ENCODE peak calls at places on chromosomes 2 and 18, in five cellular contexts. One of them, this sample, is unnamed.

GRCh38 chr2:20129320-20130274 is 78.2 kb upstream of the LAPTM4A start:
- DNase-seq in stimulated activated CD8-positive, alpha-beta memory T cell treated with anti-CD3 and anti-CD28 coated beads, Interleukin-12 subunit alpha, Interleukin-12 subunit beta, amount 100 ng/mL, for 1 hour: no peak
- DNase-seq in NCI-H460: no peak
- DNase-seq in frontal cortex: no peak
- DNase-seq in activated CD8-positive, alpha-beta memory T cell treated with anti-CD3 and anti-CD28 coated beads for 48 hours: no peak
- DNase-seq in this sample: no peak

GRCh38 chr2:36245632-36246031 is 109.9 kb upstream of the CRIM1 start:
- DNase-seq in stimulated activated CD8-positive, alpha-beta memory T cell treated with anti-CD3 and anti-CD28 coated beads, Interleukin-12 subunit alpha, Interleukin-12 subunit beta, amount 100 ng/mL, for 1 hour: no peak
- DNase-seq in NCI-H460: no peak
- DNase-seq in frontal cortex: no peak
- DNase-seq in activated CD8-positive, alpha-beta memory T cell treated with anti-CD3 and anti-CD28 coated beads for 48 hours: no peak
- DNase-seq in this sample: no peak

GRCh38 chr18:9321017-9321452 is 13.5 kb upstream of the TWSG1 start:
- DNase-seq in stimulated activated CD8-positive, alpha-beta memory T cell treated with anti-CD3 and anti-CD28 coated beads, Interleukin-12 subunit alpha, Interleukin-12 subunit beta, amount 100 ng/mL, for 1 hour: no peak
- DNase-seq in NCI-H460: no peak
- DNase-seq in frontal cortex: no peak
- DNase-seq in activated CD8-positive, alpha-beta memory T cell treated with anti-CD3 and anti-CD28 coated beads for 48 hours: no peak
- DNase-seq in this sample: no peak

GRCh38 chr2:241666627-241667400 is 19.8 kb downstream of the DTYMK start:
- DNase-seq in stimulated activated CD8-positive, alpha-beta memory T cell treated with anti-CD3 and anti-CD28 coated beads, Interleukin-12 subunit alpha, Interleukin-12 subunit beta, amount 100 ng/mL, for 1 hour: no peak
- DNase-seq in NCI-H460: no peak
- DNase-seq in frontal cortex: no peak
- DNase-seq in activated CD8-positive, alpha-beta memory T cell treated with anti-CD3 and anti-CD28 coated beads for 48 hours: no peak
- DNase-seq in this sample: no peak

GRCh38 chr2:101113441-101114267 is 37.5 kb downstream of the TBC1D8 start:
- DNase-seq in stimulated activated CD8-positive, alpha-beta memory T cell treated with anti-CD3 and anti-CD28 coated beads, Interleukin-12 subunit alpha, Interleukin-12 subunit beta, amount 100 ng/mL, for 1 hour: no peak
- DNase-seq in NCI-H460: peak
- DNase-seq in frontal cortex: no peak
- DNase-seq in activated CD8-positive, alpha-beta memory T cell treated with anti-CD3 and anti-CD28 coated beads for 48 hours: no peak
- DNase-seq in this sample: no peak

GRCh38 chr2:85795331-85796045 is 41.7 kb downstream of the ATOH8 start:
- DNase-seq in stimulated activated CD8-positive, alpha-beta memory T cell treated with anti-CD3 and anti-CD28 coated beads, Interleukin-12 subunit alpha, Interleukin-12 subunit beta, amount 100 ng/mL, for 1 hour: no peak
- DNase-seq in NCI-H460: no peak
- DNase-seq in frontal cortex: no peak
- DNase-seq in activated CD8-positive, alpha-beta memory T cell treated with anti-CD3 and anti-CD28 coated beads for 48 hours: no peak
- DNase-seq in this sample: no peak

GRCh38 chr2:218839430-218839829 is 7.8 kb upstream of the PRKAG3 start:
- DNase-seq in stimulated activated CD8-positive, alpha-beta memory T cell treated with anti-CD3 and anti-CD28 coated beads, Interleukin-12 subunit alpha, Interleukin-12 subunit beta, amount 100 ng/mL, for 1 hour: no peak
- DNase-seq in NCI-H460: no peak
- DNase-seq in frontal cortex: no peak
- DNase-seq in activated CD8-positive, alpha-beta memory T cell treated with anti-CD3 and anti-CD28 coated beads for 48 hours: no peak
- DNase-seq in this sample: no peak

GRCh38 chr2:3480352-3481010 is 38.9 kb downstream of the ADI1 start:
- DNase-seq in stimulated activated CD8-positive, alpha-beta memory T cell treated with anti-CD3 and anti-CD28 coated beads, Interleukin-12 subunit alpha, Interleukin-12 subunit beta, amount 100 ng/mL, for 1 hour: no peak
- DNase-seq in NCI-H460: no peak
- DNase-seq in frontal cortex: no peak
- DNase-seq in activated CD8-positive, alpha-beta memory T cell treated with anti-CD3 and anti-CD28 coated beads for 48 hours: no peak
- DNase-seq in this sample: peak

GRCh38 chr2:1649103-1649870 is 95.0 kb downstream of the PXDN start:
- DNase-seq in stimulated activated CD8-positive, alpha-beta memory T cell treated with anti-CD3 and anti-CD28 coated beads, Interleukin-12 subunit alpha, Interleukin-12 subunit beta, amount 100 ng/mL, for 1 hour: no peak
- DNase-seq in NCI-H460: no peak
- DNase-seq in frontal cortex: no peak
- DNase-seq in activated CD8-positive, alpha-beta memory T cell treated with anti-CD3 and anti-CD28 coated beads for 48 hours: no peak
- DNase-seq in this sample: no peak

GRCh38 chr2:165563468-165564225 is 94.1 kb downstream of the CSRNP3 start:
- DNase-seq in stimulated activated CD8-positive, alpha-beta memory T cell treated with anti-CD3 and anti-CD28 coated beads, Interleukin-12 subunit alpha, Interleukin-12 subunit beta, amount 100 ng/mL, for 1 hour: no peak
- DNase-seq in NCI-H460: no peak
- DNase-seq in frontal cortex: no peak
- DNase-seq in activated CD8-positive, alpha-beta memory T cell treated with anti-CD3 and anti-CD28 coated beads for 48 hours: no peak
- DNase-seq in this sample: no peak

GRCh38 chr2:75481041-75481836 is 79.5 kb downstream of the EVA1A start:
- DNase-seq in stimulated activated CD8-positive, alpha-beta memory T cell treated with anti-CD3 and anti-CD28 coated beads, Interleukin-12 subunit alpha, Interleukin-12 subunit beta, amount 100 ng/mL, for 1 hour: no peak
- DNase-seq in NCI-H460: peak
- DNase-seq in frontal cortex: no peak
- DNase-seq in activated CD8-positive, alpha-beta memory T cell treated with anti-CD3 and anti-CD28 coated beads for 48 hours: no peak
- DNase-seq in this sample: no peak

GRCh38 chr2:11024010-11024615 is 112.4 kb downstream of the KCNF1 start:
- DNase-seq in stimulated activated CD8-positive, alpha-beta memory T cell treated with anti-CD3 and anti-CD28 coated beads, Interleukin-12 subunit alpha, Interleukin-12 subunit beta, amount 100 ng/mL, for 1 hour: no peak
- DNase-seq in NCI-H460: no peak
- DNase-seq in frontal cortex: no peak
- DNase-seq in activated CD8-positive, alpha-beta memory T cell treated with anti-CD3 and anti-CD28 coated beads for 48 hours: no peak
- DNase-seq in this sample: no peak

GRCh38 chr18:13611058-13611615 is 115.2 kb downstream of the FAM210A start:
- DNase-seq in stimulated activated CD8-positive, alpha-beta memory T cell treated with anti-CD3 and anti-CD28 coated beads, Interleukin-12 subunit alpha, Interleukin-12 subunit beta, amount 100 ng/mL, for 1 hour: no peak
- DNase-seq in NCI-H460: no peak
- DNase-seq in frontal cortex: peak
- DNase-seq in activated CD8-positive, alpha-beta memory T cell treated with anti-CD3 and anti-CD28 coated beads for 48 hours: no peak
- DNase-seq in this sample: no peak

GRCh38 chr2:195124391-195125079 is 532.5 kb upstream of the SLC39A10 start:
- DNase-seq in stimulated activated CD8-positive, alpha-beta memory T cell treated with anti-CD3 and anti-CD28 coated beads, Interleukin-12 subunit alpha, Interleukin-12 subunit beta, amount 100 ng/mL, for 1 hour: no peak
- DNase-seq in NCI-H460: peak
- DNase-seq in frontal cortex: no peak
- DNase-seq in activated CD8-positive, alpha-beta memory T cell treated with anti-CD3 and anti-CD28 coated beads for 48 hours: no peak
- DNase-seq in this sample: no peak

GRCh38 chr2:137199751-137200150 is 434.4 kb downstream of the THSD7B start:
- DNase-seq in stimulated activated CD8-positive, alpha-beta memory T cell treated with anti-CD3 and anti-CD28 coated beads, Interleukin-12 subunit alpha, Interleukin-12 subunit beta, amount 100 ng/mL, for 1 hour: no peak
- DNase-seq in NCI-H460: no peak
- DNase-seq in frontal cortex: no peak
- DNase-seq in activated CD8-positive, alpha-beta memory T cell treated with anti-CD3 and anti-CD28 coated beads for 48 hours: no peak
- DNase-seq in this sample: no peak

GRCh38 chr2:232928564-232929302 is 58.7 kb downstream of the SNORC start:
- DNase-seq in stimulated activated CD8-positive, alpha-beta memory T cell treated with anti-CD3 and anti-CD28 coated beads, Interleukin-12 subunit alpha, Interleukin-12 subunit beta, amount 100 ng/mL, for 1 hour: no peak
- DNase-seq in NCI-H460: no peak
- DNase-seq in frontal cortex: no peak
- DNase-seq in activated CD8-positive, alpha-beta memory T cell treated with anti-CD3 and anti-CD28 coated beads for 48 hours: no peak
- DNase-seq in this sample: no peak

GRCh38 chr2:127984551-127984950 is 43.3 kb downstream of the SAP130 start:
- DNase-seq in stimulated activated CD8-positive, alpha-beta memory T cell treated with anti-CD3 and anti-CD28 coated beads, Interleukin-12 subunit alpha, Interleukin-12 subunit beta, amount 100 ng/mL, for 1 hour: no peak
- DNase-seq in NCI-H460: no peak
- DNase-seq in frontal cortex: no peak
- DNase-seq in activated CD8-positive, alpha-beta memory T cell treated with anti-CD3 and anti-CD28 coated beads for 48 hours: no peak
- DNase-seq in this sample: no peak

GRCh38 chr18:42929857-42930256 is 185.6 kb downstream of the RIT2 start:
- DNase-seq in stimulated activated CD8-positive, alpha-beta memory T cell treated with anti-CD3 and anti-CD28 coated beads, Interleukin-12 subunit alpha, Interleukin-12 subunit beta, amount 100 ng/mL, for 1 hour: no peak
- DNase-seq in NCI-H460: no peak
- DNase-seq in frontal cortex: no peak
- DNase-seq in activated CD8-positive, alpha-beta memory T cell treated with anti-CD3 and anti-CD28 coated beads for 48 hours: no peak
- DNase-seq in this sample: no peak

GRCh38 chr2:144374163-144374661 is 145.7 kb downstream of the ZEB2 start:
- DNase-seq in stimulated activated CD8-positive, alpha-beta memory T cell treated with anti-CD3 and anti-CD28 coated beads, Interleukin-12 subunit alpha, Interleukin-12 subunit beta, amount 100 ng/mL, for 1 hour: no peak
- DNase-seq in NCI-H460: peak
- DNase-seq in frontal cortex: no peak
- DNase-seq in activated CD8-positive, alpha-beta memory T cell treated with anti-CD3 and anti-CD28 coated beads for 48 hours: no peak
- DNase-seq in this sample: no peak

GRCh38 chr2:38509322-38509946 is 93.3 kb downstream of the HNRNPLL start:
- DNase-seq in stimulated activated CD8-positive, alpha-beta memory T cell treated with anti-CD3 and anti-CD28 coated beads, Interleukin-12 subunit alpha, Interleukin-12 subunit beta, amount 100 ng/mL, for 1 hour: no peak
- DNase-seq in NCI-H460: peak
- DNase-seq in frontal cortex: no peak
- DNase-seq in activated CD8-positive, alpha-beta memory T cell treated with anti-CD3 and anti-CD28 coated beads for 48 hours: no peak
- DNase-seq in this sample: peak

GRCh38 chr18:77001041-77001440 is 131.5 kb downstream of the MBP start:
- DNase-seq in stimulated activated CD8-positive, alpha-beta memory T cell treated with anti-CD3 and anti-CD28 coated beads, Interleukin-12 subunit alpha, Interleukin-12 subunit beta, amount 100 ng/mL, for 1 hour: no peak
- DNase-seq in NCI-H460: no peak
- DNase-seq in frontal cortex: no peak
- DNase-seq in activated CD8-positive, alpha-beta memory T cell treated with anti-CD3 and anti-CD28 coated beads for 48 hours: no peak
- DNase-seq in this sample: no peak

GRCh38 chr2:234249873-234250272 is 199.4 kb downstream of the SPP2 start:
- DNase-seq in stimulated activated CD8-positive, alpha-beta memory T cell treated with anti-CD3 and anti-CD28 coated beads, Interleukin-12 subunit alpha, Interleukin-12 subunit beta, amount 100 ng/mL, for 1 hour: no peak
- DNase-seq in NCI-H460: no peak
- DNase-seq in frontal cortex: no peak
- DNase-seq in activated CD8-positive, alpha-beta memory T cell treated with anti-CD3 and anti-CD28 coated beads for 48 hours: no peak
- DNase-seq in this sample: no peak

GRCh38 chr2:99081886-99082285 is 59.6 kb upstream of the C2orf15 start:
- DNase-seq in stimulated activated CD8-positive, alpha-beta memory T cell treated with anti-CD3 and anti-CD28 coated beads, Interleukin-12 subunit alpha, Interleukin-12 subunit beta, amount 100 ng/mL, for 1 hour: no peak
- DNase-seq in NCI-H460: no peak
- DNase-seq in frontal cortex: no peak
- DNase-seq in activated CD8-positive, alpha-beta memory T cell treated with anti-CD3 and anti-CD28 coated beads for 48 hours: no peak
- DNase-seq in this sample: no peak

GRCh38 chr2:62787381-62787780 is 81.9 kb downstream of the EHBP1 start:
- DNase-seq in stimulated activated CD8-positive, alpha-beta memory T cell treated with anti-CD3 and anti-CD28 coated beads, Interleukin-12 subunit alpha, Interleukin-12 subunit beta, amount 100 ng/mL, for 1 hour: no peak
- DNase-seq in NCI-H460: peak
- DNase-seq in frontal cortex: peak
- DNase-seq in activated CD8-positive, alpha-beta memory T cell treated with anti-CD3 and anti-CD28 coated beads for 48 hours: no peak
- DNase-seq in this sample: no peak

GRCh38 chr2:238289574-238289973 is 1.2 kb upstream of the PER2 start:
- DNase-seq in stimulated activated CD8-positive, alpha-beta memory T cell treated with anti-CD3 and anti-CD28 coated beads, Interleukin-12 subunit alpha, Interleukin-12 subunit beta, amount 100 ng/mL, for 1 hour: no peak
- DNase-seq in NCI-H460: no peak
- DNase-seq in frontal cortex: no peak
- DNase-seq in activated CD8-positive, alpha-beta memory T cell treated with anti-CD3 and anti-CD28 coated beads for 48 hours: peak
- DNase-seq in this sample: no peak